ENCODE peak calls at places on chromosomes 7 and 10, in eight cellular contexts. N is stimulated activated naive CD4-positive, alpha-beta T cell; E is DMS79 treated with DMSO at 0.1 percent for 48 hours; F is ELF-1; L is sciatic nerve; J is mucosa of descending colon; O is HCEC 1CT; G is dorsolateral prefrontal cortex. T is an unnamed sample.

GRCh38 chr7:12162420-12163113 is 48.5 kb upstream of the TMEM106B start:
- DNase-seq in N (no peak), E (no peak), F (no peak), L (no peak), J (no peak), O (peak; percentile 87), G (no peak), T (peak; percentile 78)

GRCh38 chr10:29540016-29540415 is 94.8 kb downstream of the SVIL start:
- DNase-seq in N (no peak), E (no peak), F (no peak), L (no peak), J (no peak), O (no peak), G (no peak), T (no peak)

GRCh38 chr10:63699785-63700184 is 178.6 kb downstream of the REEP3 start:
- DNase-seq in N (no peak), E (no peak), F (no peak), L (no peak), J (no peak), O (peak; percentile 60), G (no peak), T (peak; percentile 59)

GRCh38 chr7:159015081-159015893 is 129.4 kb downstream of the VIPR2 start:
- DNase-seq in N (no peak), E (no peak), F (peak; percentile 74), L (peak; percentile 78), J (no peak), O (no peak), G (peak; percentile 21), T (no peak)

GRCh38 chr7:2545746-2546425 is 9.4 kb downstream of the BRAT1 start:
- DNase-seq in N (no peak), E (no peak), F (no peak), L (peak; percentile 52), J (peak; percentile 12), O (no peak), G (no peak), T (no peak)

GRCh38 chr10:69222157-69223027 is 2.3 kb downstream of the HKDC1 start:
- DNase-seq in N (peak; percentile 26), E (no peak), F (peak; percentile 61), L (no peak), J (peak; percentile 78), O (peak; percentile 68), G (no peak), T (peak; percentile 67)

GRCh38 chr7:87263537-87263936 is 44.0 kb upstream of the TMEM243 start:
- DNase-seq in N (no peak), E (no peak), F (no peak), L (no peak), J (no peak), O (no peak), G (no peak), T (no peak)

GRCh38 chr10:86164216-86164774 is 202.3 kb downstream of the GRID1 start:
- DNase-seq in N (no peak), E (no peak), F (no peak), L (no peak), J (no peak), O (no peak), G (peak; percentile 34), T (no peak)

GRCh38 chr10:22229756-22230330 is 12.0 kb upstream of the EBLN1 start:
- DNase-seq in N (no peak), E (peak; percentile 26), F (no peak), L (no peak), J (no peak), O (no peak), G (no peak), T (no peak)

GRCh38 chr7:25656581-25657026 is 428.3 kb upstream of the NPVF start:
- DNase-seq in N (no peak), E (peak; percentile 77), F (no peak), L (no peak), J (no peak), O (no peak), G (no peak), T (no peak)

GRCh38 chr10:49135575-49136313 is 1.9 kb upstream of the FAM170B start:
- DNase-seq in N (no peak), E (no peak), F (no peak), L (no peak), J (no peak), O (no peak), G (no peak), T (peak; percentile 68)

GRCh38 chr10:70222340-70222794 is 10.9 kb downstream of the PPA1 start:
- DNase-seq in N (no peak), E (no peak), F (peak; percentile 68), L (no peak), J (no peak), O (no peak), G (no peak), T (peak; percentile 35)

GRCh38 chr10:122242266-122242665 is 28.8 kb upstream of the BTBD16 start:
- DNase-seq in N (no peak), E (no peak), F (no peak), L (no peak), J (no peak), O (no peak), G (no peak), T (no peak)

GRCh38 chr10:91528080-91528479 is 104.8 kb downstream of the PPP1R3C start:
- DNase-seq in N (no peak), E (no peak), F (no peak), L (no peak), J (no peak), O (no peak), G (no peak), T (no peak)

GRCh38 chr10:88949912-88950664 is 2.5 kb downstream of the ACTA2 start:
- DNase-seq in N (no peak), E (no peak), F (no peak), L (no peak), J (no peak), O (no peak), G (no peak), T (no peak)